ENCODE peak calls at places on chromosomes 12 and 14, in six cellular contexts. One of them, this sample, is unnamed.
A peak's percentile ranks its signal among the peaks of the same experiment; 100 is the strongest.

GRCh38 chr12:123062682-123063426 is 82.4 kb downstream of the ARL6IP4 start:
- DNase-seq in astrocyte of the cerebellum: no peak
- DNase-seq in IMR-90: peak; percentile 69
- DNase-seq in tibial nerve: no peak
- DNase-seq in AG09309: no peak
- DNase-seq in GM13977: no peak
- DNase-seq in this sample: peak; percentile 26

GRCh38 chr12:109286652-109287051 is 22.4 kb downstream of the FOXN4 start:
- DNase-seq in astrocyte of the cerebellum: no peak
- DNase-seq in IMR-90: no peak
- DNase-seq in tibial nerve: no peak
- DNase-seq in AG09309: no peak
- DNase-seq in GM13977: no peak
- DNase-seq in this sample: no peak

GRCh38 chr14:88791629-88792571 is 853 bp downstream of the EML5 start:
- DNase-seq in astrocyte of the cerebellum: no peak
- DNase-seq in IMR-90: no peak
- DNase-seq in tibial nerve: no peak
- DNase-seq in AG09309: no peak
- DNase-seq in GM13977: no peak
- DNase-seq in this sample: peak; percentile 46

GRCh38 chr14:70782361-70782760 is 27.0 kb downstream of the MAP3K9 start:
- DNase-seq in astrocyte of the cerebellum: peak; percentile 69
- DNase-seq in IMR-90: peak; percentile 35
- DNase-seq in tibial nerve: no peak
- DNase-seq in AG09309: peak; percentile 31
- DNase-seq in GM13977: no peak
- DNase-seq in this sample: no peak

GRCh38 chr12:132433641-132434395 is 56.1 kb upstream of the FBRSL1 start:
- DNase-seq in astrocyte of the cerebellum: no peak
- DNase-seq in IMR-90: no peak
- DNase-seq in tibial nerve: no peak
- DNase-seq in AG09309: no peak
- DNase-seq in GM13977: no peak
- DNase-seq in this sample: no peak

GRCh38 chr12:6375269-6376078 is at the start of gene SCNN1A:
- DNase-seq in astrocyte of the cerebellum: no peak
- DNase-seq in IMR-90: no peak
- DNase-seq in tibial nerve: no peak
- DNase-seq in AG09309: no peak
- DNase-seq in GM13977: no peak
- DNase-seq in this sample: no peak

GRCh38 chr12:81502912-81503695 is 256.0 kb downstream of the PPFIA2 start:
- DNase-seq in astrocyte of the cerebellum: peak; percentile 92
- DNase-seq in IMR-90: peak; percentile 45
- DNase-seq in tibial nerve: no peak
- DNase-seq in AG09309: peak; percentile 33
- DNase-seq in GM13977: no peak
- DNase-seq in this sample: no peak

GRCh38 chr14:79418649-79419415 is 792.5 kb downstream of the DIO2 start:
- DNase-seq in astrocyte of the cerebellum: no peak
- DNase-seq in IMR-90: no peak
- DNase-seq in tibial nerve: no peak
- DNase-seq in AG09309: no peak
- DNase-seq in GM13977: no peak
- DNase-seq in this sample: no peak

GRCh38 chr14:90788031-90788430 is 28.2 kb downstream of the TTC7B start:
- DNase-seq in astrocyte of the cerebellum: no peak
- DNase-seq in IMR-90: no peak
- DNase-seq in tibial nerve: no peak
- DNase-seq in AG09309: no peak
- DNase-seq in GM13977: no peak
- DNase-seq in this sample: no peak

GRCh38 chr14:34810028-34810427 is 65.1 kb downstream of the BAZ1A start:
- DNase-seq in astrocyte of the cerebellum: no peak
- DNase-seq in IMR-90: no peak
- DNase-seq in tibial nerve: no peak
- DNase-seq in AG09309: no peak
- DNase-seq in GM13977: peak; percentile 29
- DNase-seq in this sample: no peak

GRCh38 chr12:79673334-79673733 is 17.4 kb downstream of the PAWR start:
- DNase-seq in astrocyte of the cerebellum: no peak
- DNase-seq in IMR-90: no peak
- DNase-seq in tibial nerve: no peak
- DNase-seq in AG09309: no peak
- DNase-seq in GM13977: no peak
- DNase-seq in this sample: no peak

GRCh38 chr12:69329669-69330428 is 18.3 kb upstream of the LYZ start:
- DNase-seq in astrocyte of the cerebellum: no peak
- DNase-seq in IMR-90: no peak
- DNase-seq in tibial nerve: no peak
- DNase-seq in AG09309: no peak
- DNase-seq in GM13977: no peak
- DNase-seq in this sample: peak; percentile 55

GRCh38 chr14:70259420-70259819 is 70.7 kb upstream of the SLC8A3 start:
- DNase-seq in astrocyte of the cerebellum: no peak
- DNase-seq in IMR-90: no peak
- DNase-seq in tibial nerve: no peak
- DNase-seq in AG09309: no peak
- DNase-seq in GM13977: no peak
- DNase-seq in this sample: no peak

GRCh38 chr12:64675795-64676194 is 65.5 kb downstream of the RASSF3 start:
- DNase-seq in astrocyte of the cerebellum: no peak
- DNase-seq in IMR-90: no peak
- DNase-seq in tibial nerve: no peak
- DNase-seq in AG09309: no peak
- DNase-seq in GM13977: no peak
- DNase-seq in this sample: no peak

GRCh38 chr12:2411011-2411410 is 358.2 kb downstream of the CACNA1C start:
- DNase-seq in astrocyte of the cerebellum: no peak
- DNase-seq in IMR-90: no peak
- DNase-seq in tibial nerve: no peak
- DNase-seq in AG09309: no peak
- DNase-seq in GM13977: no peak
- DNase-seq in this sample: no peak

GRCh38 chr14:62168564-62169155 is 406.4 kb downstream of the SNAPC1 start:
- DNase-seq in astrocyte of the cerebellum: no peak
- DNase-seq in IMR-90: no peak
- DNase-seq in tibial nerve: no peak
- DNase-seq in AG09309: no peak
- DNase-seq in GM13977: no peak
- DNase-seq in this sample: no peak
- TF ChIP-seq CTCF in astrocyte of the cerebellum: no peak
- TF ChIP-seq CTCF in IMR-90: peak; percentile 26
- TF ChIP-seq CTCF in tibial nerve: no peak
- TF ChIP-seq CTCF in AG09309: peak; percentile 17
- TF ChIP-seq CTCF in GM13977: no peak
- TF ChIP-seq CTCF in this sample: no peak

DNA sequence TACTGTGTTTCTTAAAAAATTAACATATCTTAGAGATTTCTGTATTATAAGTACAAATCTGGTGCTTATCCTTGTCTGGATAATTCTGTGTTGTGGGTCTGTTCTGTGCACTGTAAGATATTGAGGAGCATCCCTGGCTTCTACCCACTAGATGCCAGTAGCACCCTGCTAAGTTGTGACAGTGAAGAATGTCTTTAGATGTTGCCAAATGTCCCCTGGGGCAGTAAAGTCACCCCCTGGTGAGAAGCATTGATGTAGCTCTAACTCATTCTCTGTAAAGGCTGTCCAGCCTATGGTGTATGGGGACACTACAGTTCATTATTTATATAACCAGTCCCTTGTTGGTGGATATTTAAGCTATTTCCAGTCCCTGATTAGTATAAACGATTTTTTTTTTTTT is 31.4 kb downstream of the MAP1LC3B2 start:
- DNase-seq in astrocyte of the cerebellum: no peak
- DNase-seq in IMR-90: no peak
- DNase-seq in tibial nerve: no peak
- DNase-seq in AG09309: no peak
- DNase-seq in GM13977: no peak
- DNase-seq in this sample: no peak
- TF ChIP-seq CTCF in astrocyte of the cerebellum: no peak
- TF ChIP-seq CTCF in IMR-90: no peak
- TF ChIP-seq CTCF in tibial nerve: no peak
- TF ChIP-seq CTCF in AG09309: no peak
- TF ChIP-seq CTCF in GM13977: no peak
- TF ChIP-seq CTCF in this sample: no peak

GRCh38 chr12:62983594-62983993 is 48.6 kb upstream of the PPM1H start:
- DNase-seq in astrocyte of the cerebellum: no peak
- DNase-seq in IMR-90: no peak
- DNase-seq in tibial nerve: no peak
- DNase-seq in AG09309: no peak
- DNase-seq in GM13977: no peak
- DNase-seq in this sample: peak; percentile 1
- TF ChIP-seq CTCF in astrocyte of the cerebellum: no peak
- TF ChIP-seq CTCF in IMR-90: no peak
- TF ChIP-seq CTCF in tibial nerve: no peak
- TF ChIP-seq CTCF in AG09309: peak; percentile 19
- TF ChIP-seq CTCF in GM13977: peak; percentile 11
- TF ChIP-seq CTCF in this sample: no peak

GRCh38 chr14:53947452-53948180 is 9.0 kb downstream of the BMP4 start:
- DNase-seq in astrocyte of the cerebellum: peak; percentile 87
- DNase-seq in IMR-90: peak; percentile 40
- DNase-seq in tibial nerve: no peak
- DNase-seq in AG09309: no peak
- DNase-seq in GM13977: no peak
- DNase-seq in this sample: no peak

GRCh38 chr14:53949201-53949600 is 7.4 kb downstream of the BMP4 start:
- DNase-seq in astrocyte of the cerebellum: no peak
- DNase-seq in IMR-90: no peak
- DNase-seq in tibial nerve: no peak
- DNase-seq in AG09309: no peak
- DNase-seq in GM13977: no peak
- DNase-seq in this sample: no peak

GRCh38 chr14:53946071-53946403 is 10.6 kb downstream of the BMP4 start:
- DNase-seq in astrocyte of the cerebellum: no peak
- DNase-seq in IMR-90: no peak
- DNase-seq in tibial nerve: no peak
- DNase-seq in AG09309: no peak
- DNase-seq in GM13977: no peak
- DNase-seq in this sample: no peak

GRCh38 chr14:53948181-53948884 is 8.3 kb downstream of the BMP4 start:
- DNase-seq in astrocyte of the cerebellum: no peak
- DNase-seq in IMR-90: no peak
- DNase-seq in tibial nerve: no peak
- DNase-seq in AG09309: no peak
- DNase-seq in GM13977: no peak
- DNase-seq in this sample: no peak

GRCh38 chr14:53946404-53947400 is 9.9 kb downstream of the BMP4 start:
- DNase-seq in astrocyte of the cerebellum: peak; percentile 47
- DNase-seq in IMR-90: no peak
- DNase-seq in tibial nerve: no peak
- DNase-seq in AG09309: no peak
- DNase-seq in GM13977: peak; percentile 58
- DNase-seq in this sample: no peak
- TF ChIP-seq CTCF in astrocyte of the cerebellum: no peak
- TF ChIP-seq CTCF in IMR-90: no peak
- TF ChIP-seq CTCF in tibial nerve: no peak
- TF ChIP-seq CTCF in AG09309: no peak
- TF ChIP-seq CTCF in GM13977: peak; percentile 23
- TF ChIP-seq CTCF in this sample: no peak

GRCh38 chr14:99749142-99749541 is 44.1 kb upstream of the EML1 start:
- DNase-seq in astrocyte of the cerebellum: no peak
- DNase-seq in IMR-90: no peak
- DNase-seq in tibial nerve: no peak
- DNase-seq in AG09309: no peak
- DNase-seq in GM13977: no peak
- DNase-seq in this sample: no peak
- TF ChIP-seq CTCF in astrocyte of the cerebellum: peak; percentile 36
- TF ChIP-seq CTCF in IMR-90: peak; percentile 14
- TF ChIP-seq CTCF in tibial nerve: no peak
- TF ChIP-seq CTCF in AG09309: peak; percentile 22
- TF ChIP-seq CTCF in GM13977: no peak
- TF ChIP-seq CTCF in this sample: peak; percentile 13

DNA sequence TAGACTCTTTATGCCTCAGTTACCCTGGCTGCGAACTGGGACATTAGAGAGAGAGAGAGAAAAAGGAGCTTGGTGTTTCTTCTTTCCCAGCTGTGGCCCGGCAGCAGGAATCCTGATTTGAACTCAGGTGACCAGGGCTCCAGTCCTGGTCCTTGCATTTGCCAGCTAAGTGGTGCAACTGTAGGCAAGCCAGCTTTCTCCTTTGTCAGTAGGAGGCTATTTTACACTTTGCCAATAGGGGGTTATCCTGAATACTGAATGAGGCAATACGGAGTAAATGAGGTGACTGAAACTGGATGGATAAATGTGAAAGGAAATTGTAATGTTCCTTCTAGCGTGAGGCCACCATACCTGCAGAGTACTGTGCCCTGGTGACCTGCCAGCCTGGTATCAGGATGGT is 27.8 kb downstream of the KCNA5 start:
- DNase-seq in astrocyte of the cerebellum: no peak
- DNase-seq in IMR-90: no peak
- DNase-seq in tibial nerve: no peak
- DNase-seq in AG09309: no peak
- DNase-seq in GM13977: no peak
- DNase-seq in this sample: no peak
- TF ChIP-seq CTCF in astrocyte of the cerebellum: no peak
- TF ChIP-seq CTCF in IMR-90: no peak
- TF ChIP-seq CTCF in tibial nerve: no peak
- TF ChIP-seq CTCF in AG09309: no peak
- TF ChIP-seq CTCF in GM13977: no peak
- TF ChIP-seq CTCF in this sample: no peak